ENCODE peak calls at places on chromosomes 16 and 17, in four cellular contexts. X is astrocyte, I is heart right ventricle, D is cardiac muscle cell. B is an unnamed sample.

GRCh38 chr16:29779474-29779873 is 1.4 kb downstream of the ZG16 start:
- DNase-seq in X (no peak), I (no peak), D (no peak), B (peak; percentile 29)

GRCh38 chr17:68048996-68049395 is 13.5 kb downstream of the KPNA2 start:
- DNase-seq in X (no peak), I (no peak), D (no peak), B (peak; percentile 37)

GRCh38 chr16:11232852-11233726 is 22.9 kb downstream of the SOCS1 start:
- DNase-seq in X (no peak), I (peak; percentile 48), D (no peak), B (no peak)

GRCh38 chr17:830381-830780 is 48.2 kb downstream of the MRM3 start:
- DNase-seq in X (no peak), I (no peak), D (no peak), B (no peak)

GRCh38 chr16:86157616-86158247 is 258.8 kb downstream of the IRF8 start:
- DNase-seq in X (peak; percentile 10), I (no peak), D (no peak), B (peak; percentile 76)

GRCh38 chr16:80231888-80232287 is 308.9 kb upstream of the DYNLRB2 start:
- DNase-seq in X (peak; percentile 92), I (no peak), D (peak; percentile 1), B (no peak)

GRCh38 chr16:68091604-68092261 is 6.6 kb downstream of the NFATC3 start:
- DNase-seq in X (peak; percentile 57), I (no peak), D (peak; percentile 67), B (peak; percentile 16)

GRCh38 chr17:50266384-50267073 is 7.7 kb upstream of the TMEM92 start:
- DNase-seq in X (peak; percentile 86), I (peak; percentile 35), D (peak; percentile 90), B (peak; percentile 44)

GRCh38 chr16:17160285-17160854 is 310.4 kb downstream of the XYLT1 start:
- DNase-seq in X (peak; percentile 68), I (no peak), D (no peak), B (no peak)

GRCh38 chr17:64024781-64025731 is 4.6 kb upstream of the ICAM2 start:
- DNase-seq in X (no peak), I (no peak), D (no peak), B (no peak)

GRCh38 chr17:58332720-58333395 is 4.3 kb upstream of the TSPOAP1 start:
- DNase-seq in X (no peak), I (no peak), D (no peak), B (no peak)

GRCh38 chr16:83113317-83113716 is 486.5 kb downstream of the CDH13 start:
- DNase-seq in X (no peak), I (no peak), D (peak; percentile 51), B (no peak)

GRCh38 chr17:9817086-9817485 is 4.8 kb downstream of the GSG1L2 start:
- DNase-seq in X (no peak), I (no peak), D (peak; percentile 69), B (no peak)

GRCh38 chr17:80029235-80029974 is 6.3 kb downstream of the TBC1D16 start:
- DNase-seq in X (peak; percentile 64), I (peak; percentile 79), D (peak; percentile 89), B (peak; percentile 92)

GRCh38 chr16:11329080-11329491 is 16.2 kb upstream of the RMI2 start:
- DNase-seq in X (no peak), I (no peak), D (peak; percentile 44), B (no peak)

GRCh38 chr17:73030501-73030911 is 62.0 kb downstream of the SLC39A11 start:
- DNase-seq in X (no peak), I (no peak), D (peak; percentile 57), B (no peak)

GRCh38 chr17:2871720-2872119 is 75.5 kb downstream of the RAP1GAP2 start:
- DNase-seq in X (no peak), I (no peak), D (no peak), B (no peak)

GRCh38 chr17:36808181-36808661 is 129.1 kb upstream of the LHX1 start:
- DNase-seq in X (peak; percentile 9), I (no peak), D (peak; percentile 20), B (no peak)

GRCh38 chr17:76726766-76727718 is at the start of gene METTL23:
- DNase-seq in X (peak; percentile 52), I (peak; percentile 88), D (peak; percentile 83), B (peak; percentile 88)

GRCh38 chr16:14324581-14324980 is 253.5 kb downstream of the MRTFB start:
- DNase-seq in X (peak; percentile 58), I (no peak), D (peak; percentile 66), B (no peak)

GRCh38 chr17:57975044-57975443 is 13.0 kb downstream of the VEZF1 start:
- DNase-seq in X (no peak), I (no peak), D (peak; percentile 46), B (no peak)

GRCh38 chr16:89315791-89316581 is 98.5 kb downstream of the ZNF778 start:
- DNase-seq in X (peak; percentile 93), I (peak; percentile 51), D (peak; percentile 73), B (no peak)

GRCh38 chr17:53462393-53462811 is 360.3 kb upstream of the KIF2B start:
- DNase-seq in X (peak; percentile 29), I (no peak), D (peak; percentile 67), B (no peak)
- H3K9me3 ChIP-seq in X (no peaks in the 10 kb centered on the region), I (peaks cover 26% of the 10 kb centered on the region), D (no peaks in the 10 kb centered on the region), B (no peaks in the 10 kb centered on the region)

GRCh38 chr16:3328643-3329042 is 23.3 kb downstream of the ZNF75A start:
- DNase-seq in X (no peak), I (no peak), D (no peak), B (no peak)
- H3K9me3 ChIP-seq in X (no peaks in the 10 kb centered on the region), I (peaks cover 61% of the 10 kb centered on the region), D (no peaks in the 10 kb centered on the region), B (no peaks in the 10 kb centered on the region)

GRCh38 chr16:35689764-35690163 is 2230.4 kb downstream of the TP53TG3F start:
- DNase-seq in X (no peak), I (no peak), D (no peak), B (no peak)
- H3K9me3 ChIP-seq in X (peaks cover 3% of the 10 kb centered on the region), I (peaks cover 85% of the 10 kb centered on the region), D (no peaks in the 10 kb centered on the region), B (no peaks in the 10 kb centered on the region)

GRCh38 chr16:35144212-35144932 is 1685.0 kb downstream of the TP53TG3F start:
- DNase-seq in X (no peak), I (no peak), D (no peak), B (no peak)
- H3K9me3 ChIP-seq in X (peaks cover 19% of the 10 kb centered on the region), I (peaks cover 92% of the 10 kb centered on the region), D (no peaks in the 10 kb centered on the region), B (no peaks in the 10 kb centered on the region)

DNA sequence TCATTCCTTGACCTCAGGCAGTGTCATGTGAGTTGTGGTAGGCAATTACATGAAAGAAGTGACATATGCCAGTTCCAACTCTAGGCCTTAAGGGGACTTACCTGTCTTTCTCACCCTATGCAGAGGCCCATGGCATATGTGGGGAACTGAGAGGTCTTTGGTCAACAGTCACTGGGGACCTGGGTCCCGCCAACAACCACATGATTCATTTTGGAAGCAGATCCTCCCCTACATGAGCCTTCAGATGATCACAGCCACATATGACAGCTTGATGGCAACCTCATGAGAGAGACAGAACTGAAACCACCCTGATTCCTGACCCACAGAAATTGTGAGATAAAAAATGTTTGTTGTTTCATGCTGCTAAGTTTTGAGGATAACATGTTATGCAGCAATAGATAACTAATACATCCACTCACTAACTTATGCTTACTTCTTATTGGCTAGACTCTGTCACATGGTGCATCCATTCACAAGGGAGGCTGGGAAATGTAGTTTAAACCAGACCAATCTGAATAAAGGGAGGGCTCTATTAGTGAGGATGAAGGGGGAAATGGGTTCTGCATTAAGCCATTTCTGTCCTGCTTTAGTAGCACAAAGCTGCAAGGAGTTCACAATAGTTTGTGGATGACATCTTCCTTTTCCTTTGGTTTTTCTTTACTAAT is 298.2 kb downstream of the HAPSTR1 start:
- DNase-seq in X (no peak), I (no peak), D (no peak), B (no peak)
- H3K9me3 ChIP-seq in X (peaks cover 11% of the 10 kb centered on the region), I (peaks cover 16% of the 10 kb centered on the region), D (peaks cover 4% of the 10 kb centered on the region), B (no peaks in the 10 kb centered on the region)

B was measured in SJCRH30.